ENCODE peak calls at places on chromosomes 13 and 19, in nine cellular contexts. P is ovary; M is A673; C is osteoblast; R is naive thymus-derived CD4-positive, alpha-beta T cell; V is neural progenitor cell; F is uterus; J is suprapubic skin; B is CD4-positive, CD25-positive, alpha-beta regulatory T cell. O is an unnamed sample. For H3K27me3, the result is how much of the 10 kb centered on the place peaks cover.

GRCh38 chr19:48568345-48568886 is 16.4 kb downstream of the SULT2B1 start:
- DNase-seq in P (peak), M (peak), C (peak), R (no peak), V (peak), F (peak), J (peak), B (no peak), O (peak)

GRCh38 chr19:57813919-57814504 is 701 bp downstream of the ZNF552 start:
- DNase-seq in P (no peak), M (no peak), C (no peak), R (no peak), V (no peak), F (no peak), J (peak), B (no peak), O (no peak)

GRCh38 chr19:49614096-49614857 is 23.3 kb downstream of the PRR12 start:
- DNase-seq in P (no peak), M (no peak), C (peak), R (no peak), V (no peak), F (no peak), J (no peak), B (no peak), O (no peak)

GRCh38 chr13:67303661-67304333 is 73.7 kb upstream of the PCDH9 start:
- DNase-seq in P (no peak), M (no peak), C (no peak), R (no peak), V (no peak), F (no peak), J (no peak), B (no peak), O (no peak)

GRCh38 chr19:45113628-45114027 is 20.6 kb downstream of the PPP1R37 start:
- DNase-seq in P (no peak), M (no peak), C (no peak), R (no peak), V (no peak), F (no peak), J (no peak), B (no peak), O (no peak)

GRCh38 chr13:90696656-90697055 is 650.8 kb upstream of the MIR17HG start:
- DNase-seq in P (no peak), M (peak), C (no peak), R (no peak), V (no peak), F (no peak), J (no peak), B (no peak), O (no peak)

GRCh38 chr13:107348931-107349330 is 781.0 kb upstream of the ARGLU1 start:
- DNase-seq in P (no peak), M (peak), C (no peak), R (no peak), V (no peak), F (no peak), J (no peak), B (no peak), O (no peak)

GRCh38 chr13:105442941-105443340 is 1092.5 kb downstream of the EFNB2 start:
- DNase-seq in P (no peak), M (peak), C (peak), R (no peak), V (no peak), F (no peak), J (no peak), B (no peak), O (no peak)

GRCh38 chr19:56966225-56966696 is 125.7 kb upstream of the PEG3 start:
- DNase-seq in P (peak), M (peak), C (no peak), R (no peak), V (no peak), F (peak), J (no peak), B (no peak), O (no peak)

GRCh38 chr19:3365447-3366103 is 808 bp upstream of the NFIC start:
- DNase-seq in P (peak), M (peak), C (peak), R (no peak), V (no peak), F (peak), J (no peak), B (no peak), O (peak)

GRCh38 chr13:32426191-32426980 is 1.5 kb downstream of the N4BP2L1 start:
- DNase-seq in P (no peak), M (no peak), C (no peak), R (peak), V (no peak), F (no peak), J (no peak), B (peak), O (no peak)

GRCh38 chr19:53158119-53158656 is 665 bp downstream of the ZNF347 start:
- DNase-seq in P (peak), M (peak), C (peak), R (no peak), V (peak), F (peak), J (peak), B (peak), O (peak)

GRCh38 chr13:99864627-99864990 is 107.0 kb downstream of the ZIC5 start:
- DNase-seq in P (no peak), M (peak), C (no peak), R (no peak), V (no peak), F (no peak), J (no peak), B (no peak), O (no peak)

GRCh38 chr13:74560325-74560724 is 426.1 kb upstream of the KLF12 start:
- DNase-seq in P (no peak), M (no peak), C (no peak), R (no peak), V (no peak), F (no peak), J (no peak), B (no peak), O (no peak)

GRCh38 chr13:44068737-44069136 is 189.0 kb downstream of the LACC1 start:
- DNase-seq in P (no peak), M (peak), C (peak), R (no peak), V (no peak), F (no peak), J (no peak), B (no peak), O (no peak)

GRCh38 chr19:615619-616018 is 17.7 kb downstream of the POLRMT start:
- DNase-seq in P (no peak), M (no peak), C (peak), R (no peak), V (no peak), F (no peak), J (no peak), B (no peak), O (no peak)

GRCh38 chr13:43469791-43470190 is 317.0 kb downstream of the ENOX1 start:
- DNase-seq in P (no peak), M (no peak), C (no peak), R (no peak), V (no peak), F (no peak), J (no peak), B (no peak), O (no peak)

GRCh38 chr13:20714563-20715339 is 11.3 kb downstream of the IL17D start:
- DNase-seq in P (peak), M (no peak), C (peak), R (no peak), V (no peak), F (peak), J (no peak), B (no peak), O (peak)

GRCh38 chr19:4543856-4544647 is 4.2 kb upstream of the LRG1 start:
- DNase-seq in P (no peak), M (no peak), C (no peak), R (no peak), V (no peak), F (no peak), J (no peak), B (no peak), O (no peak)

GRCh38 chr19:29860492-29860891 is 48.7 kb downstream of the CCNE1 start:
- DNase-seq in P (no peak), M (peak), C (no peak), R (no peak), V (peak), F (no peak), J (no peak), B (peak), O (peak)

GRCh38 chr19:29967623-29968022 is 25.6 kb downstream of the URI1 start:
- DNase-seq in P (no peak), M (peak), C (no peak), R (no peak), V (no peak), F (no peak), J (no peak), B (no peak), O (no peak)

DNA sequence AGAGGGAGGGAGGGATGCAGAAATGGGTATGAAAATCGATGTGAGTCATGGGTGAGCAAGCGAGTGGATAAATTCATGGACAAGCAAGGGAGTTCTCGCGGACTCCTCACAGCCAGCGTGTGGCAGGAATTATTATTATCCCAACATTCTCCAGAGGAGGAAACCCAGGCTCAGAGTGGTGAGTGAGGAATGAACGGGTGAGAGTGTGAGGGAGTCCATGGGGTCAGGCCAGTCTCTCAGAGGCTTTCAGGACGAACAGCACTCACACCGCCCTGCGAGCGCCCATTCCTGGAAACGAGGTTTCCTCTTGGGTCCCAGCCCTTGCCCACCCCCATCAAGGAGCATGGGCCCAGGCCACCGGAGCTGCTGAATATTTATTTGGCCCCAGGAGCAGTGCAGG is 6.3 kb upstream of the DNAAF3 start:
- DNase-seq in P (no peak), M (no peak), C (peak), R (no peak), V (no peak), F (no peak), J (no peak), B (no peak), O (no peak)
- H3K27me3 ChIP-seq in P (under half), M (under half), C (under half), R (under half), V (half or more), F (half or more), J (half or more), B (under half), O (half or more)

DNA sequence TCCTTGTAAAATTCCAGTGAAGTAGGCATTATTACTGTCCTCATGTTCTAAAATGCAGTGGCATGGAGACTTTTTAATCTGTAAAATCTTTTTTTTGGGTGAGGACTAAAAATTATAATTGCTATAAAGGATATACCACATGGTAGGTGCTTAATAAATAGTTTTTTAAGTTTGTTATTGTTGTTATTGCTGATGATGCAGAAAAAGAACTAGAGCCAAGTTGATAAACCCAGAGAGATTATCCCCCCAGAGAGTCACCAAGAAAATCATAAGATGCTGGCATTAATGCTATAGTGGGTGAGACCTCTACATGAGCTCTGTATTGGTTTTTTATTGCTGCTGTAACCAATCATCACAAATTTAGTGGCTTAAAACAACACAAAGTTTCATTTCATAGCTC is 44.3 kb upstream of the CNMD start:
- DNase-seq in P (no peak), M (no peak), C (no peak), R (no peak), V (no peak), F (no peak), J (no peak), B (no peak), O (no peak)
- H3K27me3 ChIP-seq in P (under half), M (under half), C (under half), R (under half), V (under half), F (under half), J (under half), B (under half), O (under half)

DNA sequence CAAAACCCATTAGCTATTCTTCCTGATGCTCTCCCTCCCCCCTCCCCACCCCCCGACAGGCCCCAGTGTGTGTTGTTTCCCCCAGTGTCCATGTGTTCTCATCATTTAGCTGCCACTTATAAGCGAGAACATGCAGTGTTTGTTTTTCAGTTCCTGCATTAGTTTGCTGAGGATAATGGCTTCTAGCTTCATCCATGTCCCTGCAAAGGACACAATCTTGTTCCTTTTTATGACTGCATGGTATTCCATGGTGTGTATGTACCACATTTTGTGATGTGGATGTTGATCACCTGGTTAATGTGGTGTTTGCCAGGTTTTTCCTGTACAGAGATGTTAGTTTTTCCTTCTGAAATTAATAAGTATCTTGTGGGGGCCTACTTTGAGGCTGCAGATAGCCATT is 31.5 kb downstream of the TDRD12 start:
- DNase-seq in P (no peak), M (no peak), C (no peak), R (no peak), V (no peak), F (no peak), J (no peak), B (no peak), O (no peak)
- H3K27me3 ChIP-seq in P (under half), M (under half), C (under half), R (under half), V (under half), F (under half), J (under half), B (under half), O (under half)

GRCh38 chr19:32222594-32222993 is 122.8 kb upstream of the ZNF507 start:
- DNase-seq in P (no peak), M (no peak), C (no peak), R (no peak), V (no peak), F (no peak), J (no peak), B (no peak), O (no peak)
- H3K27me3 ChIP-seq in P (under half), M (under half), C (under half), R (under half), V (under half), F (under half), J (under half), B (under half), O (under half)

GRCh38 chr19:10518444-10519361 is 1.5 kb upstream of the S1PR5 start:
- DNase-seq in P (no peak), M (no peak), C (peak), R (no peak), V (peak), F (no peak), J (no peak), B (no peak), O (no peak)

GRCh38 chr19:10517760-10518443 is 655 bp upstream of the S1PR5 start:
- DNase-seq in P (no peak), M (peak), C (peak), R (peak), V (peak), F (no peak), J (no peak), B (no peak), O (no peak)

GRCh38 chr19:10516064-10516385 is 1.2 kb downstream of the S1PR5 start:
- DNase-seq in P (no peak), M (no peak), C (peak), R (no peak), V (no peak), F (no peak), J (no peak), B (no peak), O (no peak)

GRCh38 chr19:10516671-10517286 is 468 bp downstream of the S1PR5 start:
- DNase-seq in P (no peak), M (no peak), C (peak), R (no peak), V (no peak), F (no peak), J (no peak), B (no peak), O (no peak)

GRCh38 chr19:10517361-10517759 is at the start of gene S1PR5:
- DNase-seq in P (no peak), M (peak), C (peak), R (no peak), V (peak), F (no peak), J (no peak), B (no peak), O (no peak)
- H3K27me3 ChIP-seq in P (under half), M (under half), C (under half), R (under half), V (half or more), F (under half), J (half or more), B (under half), O (under half)

DNA sequence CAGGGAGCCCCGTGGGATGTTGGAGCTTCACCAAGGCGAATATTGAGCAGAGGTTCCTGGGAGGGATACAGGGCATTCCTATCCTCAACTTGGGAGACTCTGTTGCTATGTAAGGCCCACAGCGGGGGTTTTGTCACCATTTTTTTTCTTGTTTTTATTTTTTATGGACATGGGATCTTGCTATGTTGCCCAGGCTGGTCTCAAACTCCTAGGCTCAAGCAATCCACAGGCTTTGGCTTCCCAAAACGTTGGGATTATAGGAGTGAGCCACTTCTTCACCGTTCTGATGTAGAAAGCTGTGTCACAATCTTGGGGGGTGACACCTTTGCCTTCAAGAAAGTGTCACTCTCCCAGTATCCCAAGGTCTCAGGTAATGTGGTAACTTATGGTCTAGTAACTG is 2.6 kb downstream of the DLL3 start:
- DNase-seq in P (no peak), M (no peak), C (no peak), R (no peak), V (no peak), F (no peak), J (no peak), B (no peak), O (no peak)
- H3K27me3 ChIP-seq in P (under half), M (under half), C (half or more), R (under half), V (half or more), F (under half), J (half or more), B (under half), O (half or more)